ENCODE peak calls at places on chromosomes 1 and 21, in four cellular contexts. B is anterior cingulate cortex; R is stimulated activated CD8-positive, alpha-beta memory T cell treated with anti-CD3 and anti-CD28 coated beads, Interleukin-7, amount 100 ng/mL, for 1 hour; G is foreskin fibroblast. X is an unnamed sample.

GRCh38 chr1:230040440-230040839 is 26.6 kb upstream of the GALNT2 start:
- DNase-seq in B (no peak), G (no peak), R (no peak), X (no peak)

GRCh38 chr1:1211541-1212511 is 2.1 kb downstream of the TNFRSF4 start:
- DNase-seq in B (no peak), R (no peak), G (no peak), X (no peak)

GRCh38 chr1:102434421-102434820 is 437.7 kb upstream of the OLFM3 start:
- DNase-seq in G (peak), B (no peak), R (no peak), X (no peak)

GRCh38 chr1:189424746-189425331 is 1052.8 kb downstream of the BRINP3 start:
- DNase-seq in B (no peak), R (no peak), G (peak), X (no peak)

GRCh38 chr1:4745560-4745959 is 91.2 kb downstream of the AJAP1 start:
- DNase-seq in G (no peak), B (no peak), R (no peak), X (no peak)

GRCh38 chr1:230185076-230186001 is 118.3 kb downstream of the GALNT2 start:
- DNase-seq in G (no peak), B (no peak), R (no peak), X (no peak)

GRCh38 chr1:29969576-29969975 is 733.3 kb downstream of the PTPRU start:
- DNase-seq in G (no peak), B (peak), R (no peak), X (no peak)

GRCh38 chr1:50108497-50109073 is at the start of gene ELAVL4:
- DNase-seq in B (peak), R (no peak), G (no peak), X (no peak)

GRCh38 chr1:58597991-58598390 is 20.9 kb upstream of the TACSTD2 start:
- DNase-seq in G (no peak), R (no peak), B (no peak), X (no peak)

GRCh38 chr1:40438391-40439015 is 11.8 kb upstream of the ZFP69B start:
- DNase-seq in R (no peak), G (peak), B (no peak), X (no peak)

GRCh38 chr1:26597629-26598039 is 68.1 kb downstream of the RPS6KA1 start:
- DNase-seq in R (no peak), B (no peak), G (peak), X (no peak)

GRCh38 chr21:42040411-42041180 is 30.4 kb upstream of the ZBTB21 start:
- DNase-seq in B (no peak), R (no peak), G (peak), X (peak)

GRCh38 chr1:63087966-63088365 is 234.4 kb upstream of the FOXD3 start:
- DNase-seq in B (peak), R (no peak), G (peak), X (no peak)

GRCh38 chr1:48777219-48777895 is 666 bp upstream of the BEND5 start:
- DNase-seq in B (no peak), R (no peak), G (no peak), X (no peak)